ENCODE peak calls at places on chromosomes 5 and 9, in five cellular contexts. O is fibroblast of lung, Z is IMR-90, G is astrocyte, V is A549. L is an unnamed sample.

GRCh38 chr5:84437673-84438315 is 53.1 kb upstream of the EDIL3 start:
- DNase-seq in O (peak), Z (peak), G (peak), V (no peak), L (no peak)

GRCh38 chr5:50580506-50580905 is 85.9 kb upstream of the PARP8 start:
- DNase-seq in O (no peak), Z (no peak), G (no peak), V (no peak), L (no peak)

GRCh38 chr9:28770827-28771226 is 1197.5 kb upstream of the C9orf72 start:
- DNase-seq in O (no peak), Z (no peak), G (no peak), V (no peak), L (no peak)

GRCh38 chr5:160071521-160072299 is 47.5 kb downstream of the PWWP2A start:
- DNase-seq in O (no peak), Z (no peak), G (no peak), V (no peak), L (no peak)

GRCh38 chr9:91247278-91247677 is 114.4 kb downstream of the AUH start:
- DNase-seq in O (no peak), Z (no peak), G (no peak), V (no peak), L (no peak)

GRCh38 chr5:145912019-145912418 is 24.4 kb upstream of the SH3RF2 start:
- DNase-seq in O (no peak), Z (no peak), G (no peak), V (no peak), L (no peak)

GRCh38 chr9:96202971-96203780 is 98.8 kb downstream of the HSD17B3 start:
- DNase-seq in O (no peak), Z (no peak), G (no peak), V (no peak), L (no peak)

GRCh38 chr9:84322830-84323229 is 17.7 kb downstream of the SLC28A3 start:
- DNase-seq in O (peak), Z (peak), G (peak), V (no peak), L (no peak)

GRCh38 chr9:130137870-130138653 is 34.1 kb upstream of the NCS1 start:
- DNase-seq in O (peak), Z (peak), G (peak), V (no peak), L (no peak)

GRCh38 chr5:141811287-141812155 is 66.7 kb downstream of the PCDH1 start:
- DNase-seq in O (no peak), Z (no peak), G (no peak), V (peak), L (peak)

GRCh38 chr9:2157277-2158105 is 142.3 kb downstream of the SMARCA2 start:
- DNase-seq in O (peak), Z (peak), G (peak), V (peak), L (peak)

GRCh38 chr5:54703091-54703490 is 185.5 kb downstream of the SNX18 start:
- DNase-seq in O (peak), Z (peak), G (peak), V (no peak), L (no peak)

GRCh38 chr9:119052339-119053030 is 316.8 kb downstream of the BRINP1 start:
- DNase-seq in O (no peak), Z (no peak), G (no peak), V (no peak), L (no peak)

GRCh38 chr9:124743686-124744348 is 27.3 kb downstream of the NR6A1 start:
- DNase-seq in O (peak), Z (peak), G (peak), V (no peak), L (no peak)

GRCh38 chr9:2107906-2108451 is 92.8 kb downstream of the SMARCA2 start:
- DNase-seq in O (no peak), Z (no peak), G (no peak), V (no peak), L (no peak)

GRCh38 chr9:36306481-36307306 is 48.4 kb upstream of the GNE start:
- DNase-seq in O (peak), Z (peak), G (no peak), V (peak), L (no peak)

GRCh38 chr5:169964247-169964646 is 16.0 kb downstream of the INSYN2B start:
- DNase-seq in O (no peak), Z (no peak), G (no peak), V (no peak), L (peak)

GRCh38 chr5:109195667-109196066 is 214.1 kb downstream of the PJA2 start:
- DNase-seq in O (no peak), Z (no peak), G (no peak), V (no peak), L (no peak)

GRCh38 chr9:96382175-96382574 is 1.3 kb downstream of the SLC35D2 start:
- DNase-seq in O (peak), Z (peak), G (no peak), V (no peak), L (no peak)

GRCh38 chr5:168047669-168048111 is 243.8 kb upstream of the WWC1 start:
- DNase-seq in O (no peak), Z (no peak), G (peak), V (no peak), L (peak)

GRCh38 chr9:129145841-129146292 is 32.2 kb downstream of the IER5L start:
- DNase-seq in O (peak), Z (peak), G (peak), V (no peak), L (no peak)

GRCh38 chr5:52859619-52860018 is 71.9 kb downstream of the ITGA1 start:
- DNase-seq in O (peak), Z (peak), G (peak), V (no peak), L (no peak)
- H3K4me2 ChIP-seq in O (peak), Z (peak), G (peak), V (no peak), L (no peak)

GRCh38 chr5:401216-402034 is 41.6 kb upstream of the EXOC3 start:
- DNase-seq in O (no peak), Z (no peak), G (no peak), V (no peak), L (no peak)
- H3K27ac ChIP-seq in O (peak), Z (peak), G (peak), V (no peak), L (no peak)

GRCh38 chr9:133457233-133457632 is 2.5 kb upstream of the CACFD1 start:
- DNase-seq in O (no peak), Z (no peak), G (no peak), V (no peak), L (no peak)
- H3K4me3 ChIP-seq in O (no peak), Z (no peak), G (no peak), V (no peak), L (no peak)

DNA sequence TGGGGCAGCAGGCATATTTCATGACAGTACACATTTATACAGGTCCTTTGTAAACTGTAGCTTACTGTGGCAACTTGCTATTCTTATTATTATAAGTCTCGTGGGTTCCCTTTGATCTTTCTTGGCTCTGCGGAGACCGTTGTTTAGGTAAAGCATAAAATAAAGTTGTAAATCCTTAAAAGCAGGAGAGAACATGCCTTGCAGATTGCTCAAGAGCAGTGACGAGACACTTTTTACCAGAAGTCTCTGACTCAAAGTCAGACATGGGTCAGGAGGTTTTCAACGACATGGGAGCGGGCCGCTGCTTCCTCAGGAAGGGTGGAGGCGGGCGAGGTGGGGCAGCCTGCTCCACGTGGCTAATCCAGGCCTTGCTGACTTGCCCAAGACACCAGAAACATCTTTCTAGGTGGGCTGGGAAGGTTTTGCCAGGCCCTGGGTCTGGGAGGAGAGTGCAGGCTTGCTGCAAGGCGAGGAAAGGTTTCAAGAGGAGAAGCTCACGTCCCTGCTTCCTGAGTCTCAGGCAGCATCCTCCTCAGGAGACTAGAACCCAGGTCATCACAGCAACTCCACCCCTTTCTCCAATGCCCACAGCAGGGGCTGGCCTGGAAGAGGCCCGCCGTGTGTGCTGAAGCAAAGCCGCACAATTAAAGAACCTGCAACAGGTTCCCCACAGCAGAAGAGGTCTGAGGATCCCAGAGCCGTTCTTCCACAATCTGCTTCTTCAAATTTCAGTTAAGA is 6.5 kb downstream of the TBC1D2 start:
- DNase-seq in O (peak), Z (peak), G (peak), V (no peak), L (no peak)
- H3K4me2 ChIP-seq in O (no peak), Z (no peak), G (peak), V (peak), L (no peak)

GRCh38 chr5:97070234-97070633 is 72.2 kb downstream of the LIX1 start:
- DNase-seq in O (no peak), Z (no peak), G (no peak), V (no peak), L (no peak)
- H3K27ac ChIP-seq in O (no peak), Z (no peak), G (no peak), V (no peak), L (no peak)

DNA sequence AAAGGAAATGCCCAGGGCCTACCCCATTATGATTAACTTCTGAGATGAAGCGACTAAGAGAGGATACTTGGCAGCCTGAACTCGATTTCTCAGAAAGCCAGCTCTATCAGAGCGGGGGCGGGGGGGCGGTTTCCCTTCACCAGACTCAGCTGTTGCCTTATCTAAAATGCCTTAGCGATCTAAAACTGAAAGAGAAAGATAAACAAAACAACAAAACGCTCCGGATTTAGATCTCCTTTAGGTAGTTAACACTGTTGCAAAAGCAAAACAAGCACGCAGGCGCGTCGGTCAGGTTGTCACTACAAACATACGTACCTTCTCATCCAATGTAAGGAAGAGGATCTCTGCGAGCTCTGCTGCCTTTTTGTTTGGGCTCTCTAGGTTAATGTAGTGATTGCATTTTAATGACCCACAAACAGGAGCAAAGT is 1.1 kb downstream of the EPB41L4A start:
- DNase-seq in O (no peak), Z (no peak), G (peak), V (no peak), L (no peak)
- H3K4me3 ChIP-seq in O (peak), Z (no peak), G (peak), V (peak), L (no peak)

GRCh38 chr9:120892177-120892747 is 15.3 kb upstream of the PHF19 start:
- DNase-seq in O (no peak), Z (no peak), G (no peak), V (no peak), L (no peak)
- H3K4me2 ChIP-seq in O (peak), Z (no peak), G (peak), V (no peak), L (peak)

DNA sequence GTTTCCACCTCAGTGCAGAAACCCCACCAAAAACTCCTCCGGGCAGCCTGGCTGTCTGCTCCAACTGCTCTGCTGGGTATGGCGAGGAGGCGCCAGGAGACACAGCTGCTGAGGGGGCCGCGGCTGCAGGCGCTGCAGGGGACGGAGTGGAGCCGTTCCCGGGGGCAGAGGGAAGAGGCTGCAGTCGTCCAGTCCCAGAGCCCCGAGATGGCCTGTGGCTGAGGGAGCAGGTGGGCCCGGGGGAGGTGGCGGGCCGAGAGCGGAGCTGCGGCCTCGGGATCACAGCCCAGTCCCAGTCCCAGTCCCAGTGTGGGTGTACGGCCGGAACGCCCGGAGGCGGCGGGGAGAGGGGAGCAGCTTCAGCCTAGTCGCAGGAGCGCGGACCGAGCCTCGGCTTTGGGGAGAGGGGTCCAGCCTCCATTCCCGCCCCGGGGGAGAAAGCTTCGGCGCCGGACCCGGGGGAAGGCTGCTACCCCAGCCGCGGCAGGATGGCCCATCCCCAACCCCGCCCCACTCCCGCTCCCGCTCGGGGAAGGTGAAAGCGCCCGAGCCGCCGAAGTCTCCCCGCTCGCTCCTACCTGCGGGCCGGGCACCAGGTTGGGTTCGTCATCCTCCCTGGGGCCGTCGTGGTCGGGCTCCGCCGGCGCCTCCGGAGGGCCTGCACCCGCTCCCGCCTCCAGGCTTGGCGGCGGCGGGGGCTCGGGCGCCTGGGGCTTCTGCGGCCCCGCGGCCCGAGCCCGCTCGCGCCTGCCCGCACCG is 513 bp downstream of the FAM193B start:
- DNase-seq in O (no peak), Z (no peak), G (no peak), V (peak), L (peak)
- H3K27ac ChIP-seq in O (peak), Z (peak), G (peak), V (peak), L (peak)